ENCODE peak calls at places on chromosomes 1 and 21, in nine cellular contexts. V, F, J, E, X, N, L, A and K are unnamed samples. For H3K27me3, the result is how much of the 10 kb centered on the place peaks cover.

GRCh38 chr1:118504231-118504644 is 319.2 kb upstream of the SPAG17 start:
- DNase-seq in L (no peak), A (no peak), X (no peak), N (peak), V (no peak), E (no peak), J (no peak), F (no peak), K (no peak)

GRCh38 chr21:45011911-45012660 is 62.3 kb upstream of the ADARB1 start:
- DNase-seq in X (peak), E (peak), J (peak), V (no peak), N (peak), F (peak), A (peak), L (peak), K (no peak)

GRCh38 chr1:31739281-31739853 is 24.8 kb downstream of the ADGRB2 start:
- DNase-seq in V (no peak), L (no peak), E (no peak), J (no peak), F (no peak), A (peak), X (peak), N (no peak), K (no peak)

GRCh38 chr1:7560601-7561181 is 210.4 kb upstream of the VAMP3 start:
- DNase-seq in X (no peak), L (peak), N (no peak), V (no peak), F (no peak), A (no peak), J (no peak), E (no peak), K (no peak)

GRCh38 chr1:44524180-44524579 is 119.1 kb downstream of the RNF220 start:
- DNase-seq in A (peak), E (no peak), J (no peak), L (no peak), V (no peak), F (no peak), N (no peak), X (no peak), K (no peak)

GRCh38 chr1:211529453-211529852 is 37.5 kb upstream of the RD3 start:
- DNase-seq in N (no peak), X (no peak), F (no peak), J (no peak), E (no peak), A (no peak), L (no peak), V (no peak), K (no peak)

GRCh38 chr1:33133478-33134105 is 48.3 kb downstream of the TRIM62 start:
- DNase-seq in V (no peak), E (no peak), J (no peak), A (no peak), L (no peak), F (no peak), N (no peak), X (no peak), K (no peak)

GRCh38 chr1:52658795-52659194 is 25.8 kb downstream of the SHISAL2A start:
- DNase-seq in N (no peak), A (no peak), V (no peak), L (no peak), X (no peak), F (no peak), E (no peak), J (no peak), K (no peak)

GRCh38 chr1:156097499-156098178 is 15.4 kb upstream of the MEX3A start:
- DNase-seq in A (no peak), F (no peak), E (no peak), X (no peak), V (no peak), J (no peak), L (no peak), N (no peak), K (no peak)

GRCh38 chr1:160097911-160098851 is at the start of gene IGSF8:
- DNase-seq in X (peak), A (peak), F (peak), E (no peak), N (peak), L (peak), J (peak), V (peak), K (peak)

GRCh38 chr1:164780111-164780510 is 221.1 kb downstream of the PBX1 start:
- DNase-seq in N (no peak), A (no peak), J (no peak), X (no peak), L (no peak), V (no peak), F (no peak), E (no peak), K (no peak)

GRCh38 chr1:14699596-14699995 is 101.1 kb downstream of the KAZN start:
- DNase-seq in V (no peak), F (no peak), A (no peak), E (no peak), L (no peak), J (no peak), X (peak), N (no peak), K (no peak)

GRCh38 chr1:39957299-39958020 is 2.5 kb downstream of the MFSD2A start:
- DNase-seq in X (no peak), V (no peak), J (no peak), L (no peak), E (no peak), F (no peak), N (no peak), A (no peak), K (no peak)

GRCh38 chr1:246151796-246152434 is 355.2 kb downstream of the SMYD3 start:
- DNase-seq in L (no peak), V (no peak), J (no peak), N (peak), E (no peak), F (peak), X (no peak), A (no peak), K (no peak)

GRCh38 chr1:245441699-245442098 is 286.9 kb downstream of the KIF26B start:
- DNase-seq in X (no peak), V (no peak), L (no peak), A (no peak), F (no peak), N (no peak), J (no peak), E (no peak), K (no peak)

GRCh38 chr1:166950156-166950555 is 25.2 kb downstream of the ILDR2 start:
- DNase-seq in J (no peak), X (no peak), L (no peak), F (no peak), E (no peak), A (no peak), V (no peak), N (no peak), K (no peak)

GRCh38 chr1:42172394-42173133 is 8.0 kb upstream of the GUCA2A start:
- DNase-seq in J (no peak), F (peak), E (no peak), V (no peak), L (peak), A (no peak), X (no peak), N (peak), K (no peak)

GRCh38 chr1:33322870-33323585 is 2.1 kb upstream of the A3GALT2 start:
- DNase-seq in A (no peak), X (no peak), N (no peak), F (no peak), J (no peak), L (no peak), V (no peak), E (no peak), K (no peak)

GRCh38 chr1:226939439-226940028 is 560 bp upstream of the COQ8A start:
- DNase-seq in E (no peak), J (peak), A (no peak), X (peak), N (peak), V (no peak), F (no peak), L (peak), K (peak)

GRCh38 chr1:30668026-30668425 is 55.4 kb downstream of the MATN1 start:
- DNase-seq in L (peak), F (no peak), X (peak), A (no peak), J (no peak), N (no peak), V (no peak), E (no peak), K (no peak)

GRCh38 chr1:220652995-220653394 is 37.2 kb upstream of the C1orf115 start:
- DNase-seq in L (no peak), V (no peak), J (no peak), A (no peak), F (no peak), X (no peak), N (no peak), E (no peak), K (no peak)

GRCh38 chr1:110390096-110390495 is 730 bp downstream of the SLC16A4 start:
- DNase-seq in E (no peak), N (no peak), J (peak), V (no peak), F (peak), L (no peak), A (no peak), X (peak), K (peak)

GRCh38 chr1:234476172-234476571 is 2.8 kb downstream of the TARBP1 start:
- DNase-seq in F (no peak), N (no peak), J (no peak), X (no peak), L (no peak), V (no peak), A (no peak), E (no peak), K (no peak)

GRCh38 chr1:214636436-214636835 is 33.4 kb downstream of the CENPF start:
- DNase-seq in L (no peak), X (no peak), E (no peak), V (no peak), F (no peak), N (no peak), A (no peak), J (no peak), K (no peak)

GRCh38 chr21:42013338-42013737 is 3.2 kb upstream of the ZBTB21 start:
- DNase-seq in E (no peak), V (no peak), X (no peak), F (no peak), N (no peak), L (no peak), J (no peak), A (no peak), K (no peak)

GRCh38 chr1:17239420-17239819 is 9.5 kb upstream of the PADI3 start:
- DNase-seq in J (no peak), L (no peak), X (peak), A (peak), N (peak), V (no peak), F (peak), E (peak), K (no peak)

GRCh38 chr1:246695666-246696065 is 28.5 kb upstream of the SCCPDH start:
- DNase-seq in V (no peak), E (no peak), A (no peak), F (no peak), N (no peak), L (no peak), X (no peak), J (no peak), K (no peak)

GRCh38 chr1:82392513-82392912 is 591.8 kb downstream of the ADGRL2 start:
- DNase-seq in J (no peak), F (peak), E (no peak), V (no peak), A (no peak), L (no peak), X (no peak), N (no peak), K (no peak)

GRCh38 chr1:42469727-42470126 is 6.6 kb downstream of the CCDC30 start:
- DNase-seq in N (no peak), E (no peak), A (no peak), X (no peak), V (no peak), F (no peak), L (no peak), J (no peak), K (no peak)

GRCh38 chr1:233668725-233669294 is 54.9 kb downstream of the KCNK1 start:
- DNase-seq in X (no peak), A (no peak), L (no peak), N (no peak), E (peak), V (no peak), F (peak), J (no peak), K (no peak)

GRCh38 chr1:229213797-229214196 is 57.1 kb upstream of the RAB4A start:
- DNase-seq in L (no peak), N (no peak), A (no peak), V (no peak), X (no peak), E (no peak), F (no peak), J (no peak), K (no peak)
- H3K4me3 ChIP-seq in L (no peak), N (no peak), A (no peak), V (no peak), X (no peak), E (no peak), F (no peak), J (no peak), K (no peak)

DNA sequence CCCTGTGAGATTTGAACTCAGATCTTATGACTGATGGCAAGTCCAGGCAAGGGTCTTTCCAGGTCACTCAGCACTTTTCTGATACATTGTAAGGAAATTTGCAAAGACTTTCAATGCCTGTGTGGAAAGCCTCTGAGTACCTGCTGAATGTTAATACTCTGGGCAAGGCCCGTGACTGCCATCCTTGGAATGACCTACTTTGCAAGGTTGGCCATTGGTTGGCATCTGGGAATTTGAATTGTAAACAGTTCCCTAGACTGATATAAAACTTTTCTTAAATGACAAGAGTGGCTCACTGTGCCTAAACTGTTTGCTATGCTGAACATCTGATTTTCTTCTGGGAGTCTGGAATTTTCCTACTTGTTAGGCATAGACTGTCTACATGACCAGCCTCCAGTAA is 57.1 kb downstream of the CD2 start:
- DNase-seq in X (no peak), E (no peak), V (no peak), F (no peak), N (no peak), A (no peak), J (no peak), L (no peak), K (no peak)
- H3K27me3 ChIP-seq in X (under half), E (under half), V (under half), F (under half), N (under half), A (under half), J (under half), L (under half), K (under half)

GRCh38 chr1:198598796-198599321 is 40.0 kb upstream of the PTPRC start:
- DNase-seq in V (peak), L (no peak), E (no peak), J (no peak), N (no peak), A (no peak), X (no peak), F (no peak), K (no peak)
- H3K4me3 ChIP-seq in V (peak), L (no peak), E (no peak), J (no peak), N (no peak), A (no peak), X (no peak), F (no peak), K (no peak)

GRCh38 chr21:35384375-35384774 is 335.3 kb upstream of the RUNX1 start:
- DNase-seq in A (no peak), F (no peak), J (no peak), L (no peak), V (no peak), X (no peak), N (no peak), E (no peak), K (no peak)
- H3K27me3 ChIP-seq in A (under half), F (under half), J (under half), L (under half), V (under half), X (under half), N (under half), E (under half), K (under half)